ENCODE peak calls at places on chromosomes 2 and 18, in ten cellular contexts. F is tibial artery, I is RWPE1, K is heart right ventricle, Q is astrocyte, Z is breast epithelium, W is K562, M is HFFc6, O is endothelial cell, V is progenitor cell of endocrine pancreas. J is an unnamed sample.

GRCh38 chr2:172496096-172496709 is 59.7 kb upstream of the PDK1 start:
- DNase-seq in Q (no peak), F (no peak), V (no peak), Z (no peak), I (no peak), K (no peak), M (no peak), W (no peak), O (no peak), J (no peak)

GRCh38 chr2:15804691-15805090 is 135.7 kb upstream of the MYCN start:
- DNase-seq in O (no peak), Q (no peak), I (no peak), F (no peak), W (no peak), M (no peak), Z (no peak), V (no peak), K (no peak), J (no peak)

GRCh38 chr2:25341031-25341727 is 546 bp downstream of the DNMT3A start:
- DNase-seq in K (peak; percentile 51), M (no peak), Q (no peak), F (peak; percentile 61), V (no peak), Z (no peak), I (no peak), W (peak; percentile 55), O (no peak), J (peak; percentile 52)

GRCh38 chr18:23825496-23825895 is 136.2 kb downstream of the LAMA3 start:
- DNase-seq in M (no peak), K (no peak), F (no peak), W (no peak), O (no peak), Q (no peak), V (no peak), Z (no peak), I (no peak), J (no peak)

GRCh38 chr2:120777170-120777751 is 41.6 kb downstream of the GLI2 start:
- DNase-seq in Q (no peak), F (no peak), K (peak; percentile 1), W (no peak), O (no peak), I (no peak), Z (no peak), M (no peak), V (no peak), J (no peak)

GRCh38 chr18:10012526-10012925 is 98.7 kb downstream of the VAPA start:
- DNase-seq in O (no peak), V (no peak), F (no peak), Z (no peak), Q (no peak), M (no peak), I (no peak), W (no peak), K (no peak), J (no peak)

GRCh38 chr2:174334781-174335604 is at the start of gene SP9:
- DNase-seq in V (peak; percentile 30), F (no peak), Q (peak; percentile 60), I (no peak), W (peak; percentile 91), M (no peak), K (no peak), O (peak; percentile 68), Z (no peak), J (peak; percentile 78)

GRCh38 chr2:42129487-42129852 is 39.7 kb upstream of the EML4 start:
- DNase-seq in Z (no peak), M (no peak), Q (no peak), I (no peak), O (no peak), W (no peak), V (no peak), F (no peak), K (no peak), J (no peak)

GRCh38 chr2:219598308-219599078 is 836 bp downstream of the STK11IP start:
- DNase-seq in M (no peak), K (no peak), W (no peak), V (no peak), F (no peak), Z (no peak), I (no peak), O (no peak), Q (no peak), J (no peak)

GRCh38 chr18:63002305-63002704 is 287.0 kb downstream of the PHLPP1 start:
- DNase-seq in M (no peak), Z (no peak), V (no peak), K (no peak), Q (no peak), O (no peak), F (no peak), I (no peak), W (no peak), J (no peak)

GRCh38 chr2:73018188-73018825 is 53.2 kb downstream of the SFXN5 start:
- DNase-seq in F (no peak), K (no peak), M (no peak), O (no peak), V (no peak), W (no peak), Z (no peak), I (no peak), Q (peak; percentile 34), J (no peak)

GRCh38 chr2:237403024-237403882 is 10.7 kb downstream of the COL6A3 start:
- DNase-seq in O (no peak), W (no peak), Q (peak; percentile 71), V (no peak), K (no peak), F (peak; percentile 73), Z (no peak), M (peak; percentile 36), I (no peak), J (no peak)

GRCh38 chr18:35030234-35030989 is 10.8 kb upstream of the MAPRE2 start:
- DNase-seq in K (no peak), M (no peak), F (no peak), O (no peak), V (no peak), Z (no peak), Q (no peak), W (no peak), I (no peak), J (no peak)
- TF ChIP-seq CTCF in K (no peak), M (no peak), F (no peak), O (no peak), V (no peak), Z (no peak), Q (no peak), W (no peak), I (no peak), J (no peak)

GRCh38 chr2:203019142-203019541 is 4.5 kb downstream of the NBEAL1 start:
- DNase-seq in F (no peak), V (no peak), Z (no peak), Q (no peak), K (no peak), O (no peak), I (no peak), W (no peak), M (no peak), J (no peak)
- TF ChIP-seq CTCF in F (peak; percentile 14), V (no peak), Z (no peak), Q (no peak), K (no peak), O (no peak), I (peak; percentile 19), W (no peak), M (peak; percentile 36), J (no peak)

GRCh38 chr2:213723051-213723560 is 438.8 kb downstream of the SPAG16 start:
- DNase-seq in Z (no peak), F (no peak), K (no peak), M (no peak), I (no peak), W (no peak), Q (no peak), V (no peak), O (no peak), J (no peak)
- TF ChIP-seq CTCF in Z (no peak), F (no peak), K (no peak), M (peak; percentile 26), I (no peak), W (no peak), Q (no peak), V (no peak), O (no peak), J (no peak)

DNA sequence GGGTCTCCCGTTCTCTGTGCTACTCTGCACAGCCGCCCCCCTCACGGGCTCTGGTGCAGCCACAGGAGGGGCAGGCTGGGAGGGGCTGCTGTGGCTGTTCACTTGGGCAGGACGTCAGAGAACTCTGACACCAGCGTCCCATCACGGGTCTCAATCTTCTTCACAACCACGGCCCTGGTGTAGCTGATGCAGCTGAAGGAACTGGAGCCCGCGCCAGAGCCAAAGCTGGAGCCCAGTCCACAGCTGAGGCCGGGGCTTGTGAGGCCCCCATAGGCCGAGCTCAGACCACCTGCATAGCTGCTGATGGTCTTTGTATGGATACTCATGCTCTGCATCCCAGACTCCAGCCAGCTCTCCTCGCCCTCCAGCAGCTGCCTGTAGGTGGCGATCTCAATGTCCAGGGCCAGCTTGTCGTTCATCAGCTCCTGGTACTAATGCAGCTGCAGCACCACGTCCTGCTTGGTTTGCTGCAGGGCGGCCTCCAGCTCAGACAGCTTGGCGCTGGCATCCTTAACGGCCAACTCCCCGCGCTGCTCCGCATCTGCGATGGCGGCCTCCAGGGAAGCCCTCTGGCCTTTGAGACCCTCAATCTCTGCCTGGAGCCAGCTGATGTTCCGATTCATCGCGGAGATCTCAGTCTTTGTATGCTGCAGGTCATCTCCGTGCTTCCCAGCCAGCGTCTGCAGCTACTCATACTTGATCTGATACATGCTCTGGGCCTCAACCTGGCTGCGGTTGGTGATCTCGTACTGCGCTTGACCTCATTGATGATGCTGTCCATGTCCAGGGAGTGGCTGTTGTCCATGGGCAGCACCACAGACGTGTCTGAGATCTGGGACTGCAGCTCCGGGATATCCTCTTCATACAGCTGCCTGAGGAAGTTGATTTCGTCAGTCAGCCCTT is 7.4 kb upstream of the DUSP19 start:
- DNase-seq in Z (no peak), K (peak; percentile 40), O (peak; percentile 58), F (peak; percentile 71), Q (peak; percentile 16), W (no peak), I (no peak), M (peak; percentile 33), V (peak; percentile 60), J (peak; percentile 70)
- TF ChIP-seq CTCF in Z (no peak), K (peak; percentile 52), O (peak; percentile 26), F (peak; percentile 31), Q (peak; percentile 19), W (peak; percentile 66), I (no peak), M (peak; percentile 76), V (peak; percentile 70), J (no peak)

GRCh38 chr2:18611184-18611583 is 21.8 kb upstream of the NT5C1B start:
- DNase-seq in Q (peak; percentile 47), O (no peak), I (no peak), V (no peak), W (no peak), Z (no peak), M (no peak), F (no peak), K (no peak), J (no peak)
- TF ChIP-seq CTCF in Q (no peak), O (no peak), I (no peak), V (no peak), W (no peak), Z (no peak), M (no peak), F (no peak), K (no peak), J (no peak)

DNA sequence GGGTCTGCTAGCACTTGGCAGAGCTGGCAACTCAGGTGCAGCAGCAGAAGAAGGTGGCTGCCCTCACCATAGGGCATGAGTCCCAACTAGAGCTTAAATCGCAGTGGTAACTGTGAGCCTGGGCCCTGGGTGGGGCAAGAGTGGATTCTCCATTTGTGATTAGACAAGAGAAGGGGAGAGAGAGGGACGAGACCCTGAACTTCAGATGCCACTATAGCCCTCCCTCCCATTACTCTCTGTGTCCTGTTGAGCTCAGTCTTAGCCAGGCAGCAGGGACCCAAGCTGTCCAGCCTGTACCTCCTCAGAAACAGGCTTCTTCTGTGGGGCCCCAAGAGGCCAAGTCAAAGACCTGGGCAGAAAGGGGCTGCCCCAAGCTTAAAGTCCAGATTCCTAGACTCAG is 69.7 kb upstream of the B3GNT7 start:
- DNase-seq in F (no peak), Z (no peak), I (no peak), V (no peak), O (no peak), Q (no peak), K (no peak), W (no peak), M (no peak), J (no peak)
- TF ChIP-seq CTCF in F (no peak), Z (no peak), I (no peak), V (no peak), O (no peak), Q (no peak), K (no peak), W (no peak), M (no peak), J (no peak)